ENCODE peak calls at places on chromosomes 4 and X, in eight cellular contexts. One of them, this sample, is unnamed.

GRCh38 chrX:42934020-42934701 is 156.2 kb upstream of the PPP1R2C start:
- DNase-seq in hippocampal formation: no peak
- DNase-seq in mesendoderm: no peak
- DNase-seq in astrocyte of the hippocampus: peak
- DNase-seq in suprapubic skin: no peak
- DNase-seq in HT-29: no peak
- DNase-seq in NCI-H1105: no peak
- DNase-seq in brain microvascular endothelial cell: no peak
- DNase-seq in this sample: no peak

GRCh38 chr4:110270492-110271197 is 72.2 kb upstream of the ELOVL6 start:
- DNase-seq in hippocampal formation: no peak
- DNase-seq in mesendoderm: peak
- DNase-seq in astrocyte of the hippocampus: peak
- DNase-seq in suprapubic skin: no peak
- DNase-seq in HT-29: no peak
- DNase-seq in NCI-H1105: no peak
- DNase-seq in brain microvascular endothelial cell: peak
- DNase-seq in this sample: peak

GRCh38 chrX:10631416-10632145 is 11.2 kb upstream of the MID1 start:
- DNase-seq in hippocampal formation: no peak
- DNase-seq in mesendoderm: no peak
- DNase-seq in astrocyte of the hippocampus: no peak
- DNase-seq in suprapubic skin: no peak
- DNase-seq in HT-29: no peak
- DNase-seq in NCI-H1105: no peak
- DNase-seq in brain microvascular endothelial cell: no peak
- DNase-seq in this sample: no peak

GRCh38 chr4:99855677-99856076 is 38.5 kb downstream of the LAMTOR3 start:
- DNase-seq in hippocampal formation: no peak
- DNase-seq in mesendoderm: no peak
- DNase-seq in astrocyte of the hippocampus: no peak
- DNase-seq in suprapubic skin: no peak
- DNase-seq in HT-29: no peak
- DNase-seq in NCI-H1105: no peak
- DNase-seq in brain microvascular endothelial cell: no peak
- DNase-seq in this sample: no peak

GRCh38 chrX:23792861-23793553 is 10.0 kb downstream of the SAT1 start:
- DNase-seq in hippocampal formation: no peak
- DNase-seq in mesendoderm: no peak
- DNase-seq in astrocyte of the hippocampus: no peak
- DNase-seq in suprapubic skin: no peak
- DNase-seq in HT-29: no peak
- DNase-seq in NCI-H1105: peak
- DNase-seq in brain microvascular endothelial cell: no peak
- DNase-seq in this sample: no peak

GRCh38 chr4:105462610-105463009 is 11.3 kb downstream of the PPA2 start:
- DNase-seq in hippocampal formation: no peak
- DNase-seq in mesendoderm: no peak
- DNase-seq in astrocyte of the hippocampus: no peak
- DNase-seq in suprapubic skin: no peak
- DNase-seq in HT-29: no peak
- DNase-seq in NCI-H1105: no peak
- DNase-seq in brain microvascular endothelial cell: no peak
- DNase-seq in this sample: no peak

GRCh38 chrX:103656623-103657022 is 27.8 kb downstream of the TCEAL1 start:
- DNase-seq in hippocampal formation: no peak
- DNase-seq in mesendoderm: no peak
- DNase-seq in astrocyte of the hippocampus: peak
- DNase-seq in suprapubic skin: no peak
- DNase-seq in HT-29: no peak
- DNase-seq in NCI-H1105: no peak
- DNase-seq in brain microvascular endothelial cell: peak
- DNase-seq in this sample: peak

GRCh38 chr4:4735870-4736269 is 123.6 kb upstream of the MSX1 start:
- DNase-seq in hippocampal formation: no peak
- DNase-seq in mesendoderm: no peak
- DNase-seq in astrocyte of the hippocampus: peak
- DNase-seq in suprapubic skin: no peak
- DNase-seq in HT-29: no peak
- DNase-seq in NCI-H1105: no peak
- DNase-seq in brain microvascular endothelial cell: no peak
- DNase-seq in this sample: no peak

GRCh38 chrX:106404512-106404911 is 207.3 kb upstream of the RADX start:
- DNase-seq in hippocampal formation: no peak
- DNase-seq in mesendoderm: peak
- DNase-seq in astrocyte of the hippocampus: no peak
- DNase-seq in suprapubic skin: no peak
- DNase-seq in HT-29: peak
- DNase-seq in NCI-H1105: no peak
- DNase-seq in brain microvascular endothelial cell: peak
- DNase-seq in this sample: peak

GRCh38 chr4:168766537-168767316 is 243.3 kb downstream of the CBR4 start:
- DNase-seq in hippocampal formation: no peak
- DNase-seq in mesendoderm: no peak
- DNase-seq in astrocyte of the hippocampus: peak
- DNase-seq in suprapubic skin: no peak
- DNase-seq in HT-29: peak
- DNase-seq in NCI-H1105: no peak
- DNase-seq in brain microvascular endothelial cell: peak
- DNase-seq in this sample: peak

GRCh38 chr4:123858465-123858864 is 461.9 kb downstream of the SPRY1 start:
- DNase-seq in hippocampal formation: no peak
- DNase-seq in mesendoderm: no peak
- DNase-seq in astrocyte of the hippocampus: no peak
- DNase-seq in suprapubic skin: no peak
- DNase-seq in HT-29: no peak
- DNase-seq in NCI-H1105: no peak
- DNase-seq in brain microvascular endothelial cell: no peak
- DNase-seq in this sample: no peak

GRCh38 chr4:161949941-161950725 is 213.7 kb downstream of the FSTL5 start:
- DNase-seq in hippocampal formation: no peak
- DNase-seq in mesendoderm: no peak
- DNase-seq in astrocyte of the hippocampus: peak
- DNase-seq in suprapubic skin: no peak
- DNase-seq in HT-29: no peak
- DNase-seq in NCI-H1105: no peak
- DNase-seq in brain microvascular endothelial cell: peak
- DNase-seq in this sample: no peak

GRCh38 chr4:6465985-6466384 is 6.4 kb downstream of the PPP2R2C start:
- DNase-seq in hippocampal formation: no peak
- DNase-seq in mesendoderm: no peak
- DNase-seq in astrocyte of the hippocampus: no peak
- DNase-seq in suprapubic skin: peak
- DNase-seq in HT-29: no peak
- DNase-seq in NCI-H1105: no peak
- DNase-seq in brain microvascular endothelial cell: no peak
- DNase-seq in this sample: no peak

GRCh38 chr4:6109842-6110560 is 90.3 kb downstream of the JAKMIP1 start:
- DNase-seq in hippocampal formation: no peak
- DNase-seq in mesendoderm: peak
- DNase-seq in astrocyte of the hippocampus: no peak
- DNase-seq in suprapubic skin: peak
- DNase-seq in HT-29: peak
- DNase-seq in NCI-H1105: no peak
- DNase-seq in brain microvascular endothelial cell: no peak
- DNase-seq in this sample: no peak

GRCh38 chr4:117327491-117327890 is 242.1 kb upstream of the TRAM1L1 start:
- DNase-seq in hippocampal formation: no peak
- DNase-seq in mesendoderm: no peak
- DNase-seq in astrocyte of the hippocampus: no peak
- DNase-seq in suprapubic skin: no peak
- DNase-seq in HT-29: no peak
- DNase-seq in NCI-H1105: no peak
- DNase-seq in brain microvascular endothelial cell: no peak
- DNase-seq in this sample: no peak

GRCh38 chr4:109755656-109756055 is 25.8 kb upstream of the PLA2G12A start:
- DNase-seq in hippocampal formation: no peak
- DNase-seq in mesendoderm: no peak
- DNase-seq in astrocyte of the hippocampus: no peak
- DNase-seq in suprapubic skin: no peak
- DNase-seq in HT-29: no peak
- DNase-seq in NCI-H1105: no peak
- DNase-seq in brain microvascular endothelial cell: no peak
- DNase-seq in this sample: no peak

GRCh38 chrX:65034641-65035450 is 58.6 kb upstream of the ZC4H2 start:
- DNase-seq in hippocampal formation: peak
- DNase-seq in mesendoderm: peak
- DNase-seq in astrocyte of the hippocampus: peak
- DNase-seq in suprapubic skin: peak
- DNase-seq in HT-29: peak
- DNase-seq in NCI-H1105: peak
- DNase-seq in brain microvascular endothelial cell: peak
- DNase-seq in this sample: peak

GRCh38 chr4:29278580-29278979 is 1441.6 kb upstream of the PCDH7 start:
- DNase-seq in hippocampal formation: no peak
- DNase-seq in mesendoderm: no peak
- DNase-seq in astrocyte of the hippocampus: peak
- DNase-seq in suprapubic skin: no peak
- DNase-seq in HT-29: no peak
- DNase-seq in NCI-H1105: no peak
- DNase-seq in brain microvascular endothelial cell: peak
- DNase-seq in this sample: peak

GRCh38 chr4:83217721-83218522 is 66.7 kb downstream of the COQ2 start:
- DNase-seq in hippocampal formation: no peak
- DNase-seq in mesendoderm: no peak
- DNase-seq in astrocyte of the hippocampus: no peak
- DNase-seq in suprapubic skin: no peak
- DNase-seq in HT-29: peak
- DNase-seq in NCI-H1105: no peak
- DNase-seq in brain microvascular endothelial cell: no peak
- DNase-seq in this sample: no peak

GRCh38 chrX:153468008-153468580 is 2.3 kb downstream of the HAUS7 start:
- DNase-seq in hippocampal formation: no peak
- DNase-seq in mesendoderm: no peak
- DNase-seq in astrocyte of the hippocampus: no peak
- DNase-seq in suprapubic skin: no peak
- DNase-seq in HT-29: no peak
- DNase-seq in NCI-H1105: no peak
- DNase-seq in brain microvascular endothelial cell: no peak
- DNase-seq in this sample: no peak

GRCh38 chrX:141467442-141467841 is 117.1 kb downstream of the SPANXA1 start:
- DNase-seq in hippocampal formation: no peak
- DNase-seq in mesendoderm: peak
- DNase-seq in astrocyte of the hippocampus: no peak
- DNase-seq in suprapubic skin: no peak
- DNase-seq in HT-29: peak
- DNase-seq in NCI-H1105: no peak
- DNase-seq in brain microvascular endothelial cell: no peak
- DNase-seq in this sample: no peak

GRCh38 chr4:172232966-172233365 is 419.8 kb downstream of the GALNTL6 start:
- DNase-seq in hippocampal formation: no peak
- DNase-seq in mesendoderm: peak
- DNase-seq in astrocyte of the hippocampus: peak
- DNase-seq in suprapubic skin: no peak
- DNase-seq in HT-29: no peak
- DNase-seq in NCI-H1105: no peak
- DNase-seq in brain microvascular endothelial cell: no peak
- DNase-seq in this sample: peak

GRCh38 chr4:168710353-168710946 is 213.6 kb downstream of the PALLD start:
- DNase-seq in hippocampal formation: peak
- DNase-seq in mesendoderm: peak
- DNase-seq in astrocyte of the hippocampus: peak
- DNase-seq in suprapubic skin: no peak
- DNase-seq in HT-29: peak
- DNase-seq in NCI-H1105: no peak
- DNase-seq in brain microvascular endothelial cell: peak
- DNase-seq in this sample: peak

GRCh38 chrX:10482262-10482661 is 138.1 kb downstream of the MID1 start:
- DNase-seq in hippocampal formation: no peak
- DNase-seq in mesendoderm: no peak
- DNase-seq in astrocyte of the hippocampus: no peak
- DNase-seq in suprapubic skin: no peak
- DNase-seq in HT-29: no peak
- DNase-seq in NCI-H1105: no peak
- DNase-seq in brain microvascular endothelial cell: no peak
- DNase-seq in this sample: no peak

GRCh38 chr4:94634266-94634665 is 123.5 kb upstream of the BMPR1B start:
- DNase-seq in hippocampal formation: no peak
- DNase-seq in mesendoderm: no peak
- DNase-seq in astrocyte of the hippocampus: no peak
- DNase-seq in suprapubic skin: no peak
- DNase-seq in HT-29: no peak
- DNase-seq in NCI-H1105: no peak
- DNase-seq in brain microvascular endothelial cell: no peak
- DNase-seq in this sample: no peak